ENCODE peak calls at places on chromosomes 2 and 18, in nine cellular contexts. T is GM12865, K is HCT116, M is HFF-Myc, S is Calu3, W is mesothelial cell of epicardium, I is tibial artery, J is ascending aorta, Q is HFFc6. O is an unnamed sample.

GRCh38 chr18:26909599-26910290 is 44.2 kb upstream of the AQP4 start:
- DNase-seq in T (no peak), K (no peak), M (no peak), S (no peak), W (no peak), I (no peak), J (no peak), Q (no peak), O (no peak)

GRCh38 chr2:46179037-46179621 is 118.1 kb upstream of the EPAS1 start:
- DNase-seq in T (peak), K (no peak), M (peak), S (no peak), W (no peak), I (peak), J (peak), Q (peak), O (no peak)

GRCh38 chr2:19362652-19363473 is 4.4 kb upstream of the OSR1 start:
- DNase-seq in T (peak), K (peak), M (peak), S (peak), W (peak), I (peak), J (peak), Q (peak), O (peak)

GRCh38 chr2:200300065-200300464 is 6.4 kb upstream of the SPATS2L start:
- DNase-seq in T (no peak), K (no peak), M (no peak), S (no peak), W (no peak), I (no peak), J (no peak), Q (no peak), O (no peak)

GRCh38 chr18:3525870-3526420 is 76.0 kb downstream of the TGIF1 start:
- DNase-seq in T (peak), K (no peak), M (no peak), S (no peak), W (no peak), I (no peak), J (no peak), Q (no peak), O (no peak)

GRCh38 chr2:97714084-97714949 is 941 bp downstream of the ZAP70 start:
- DNase-seq in T (no peak), K (no peak), M (no peak), S (no peak), W (no peak), I (no peak), J (no peak), Q (no peak), O (no peak)

GRCh38 chr2:157056200-157056676 is 201.3 kb upstream of the GALNT5 start:
- DNase-seq in T (no peak), K (peak), M (peak), S (peak), W (no peak), I (no peak), J (no peak), Q (peak), O (no peak)

GRCh38 chr18:57698571-57699276 is 77.1 kb upstream of the NARS1 start:
- DNase-seq in T (no peak), K (no peak), M (no peak), S (no peak), W (no peak), I (no peak), J (no peak), Q (peak), O (peak)

GRCh38 chr2:241734467-241735208 is at the start of gene D2HGDH:
- DNase-seq in T (peak), K (peak), M (peak), S (peak), W (peak), I (peak), J (peak), Q (peak), O (no peak)

GRCh38 chr2:40962026-40962425 is 510.1 kb upstream of the SLC8A1 start:
- DNase-seq in T (no peak), K (no peak), M (peak), S (no peak), W (no peak), I (peak), J (no peak), Q (no peak), O (no peak)

GRCh38 chr18:39994521-39994920 is 1960.5 kb upstream of the PIK3C3 start:
- DNase-seq in T (no peak), K (no peak), M (no peak), S (no peak), W (no peak), I (no peak), J (no peak), Q (no peak), O (no peak)

GRCh38 chr2:231671617-231672350 is 36.5 kb upstream of the PTMA start:
- DNase-seq in T (peak), K (no peak), M (no peak), S (no peak), W (no peak), I (no peak), J (no peak), Q (no peak), O (no peak)

GRCh38 chr2:119028327-119029174 is 86.6 kb downstream of the MARCO start:
- DNase-seq in T (peak), K (peak), M (no peak), S (peak), W (no peak), I (no peak), J (no peak), Q (peak), O (peak)

GRCh38 chr2:88919087-88919738 is 227.7 kb downstream of the RPIA start:
- DNase-seq in T (peak), K (no peak), M (no peak), S (peak), W (no peak), I (no peak), J (no peak), Q (peak), O (no peak)

GRCh38 chr2:36478332-36478738 is 119.6 kb downstream of the FEZ2 start:
- DNase-seq in T (no peak), K (peak), M (no peak), S (peak), W (no peak), I (no peak), J (peak), Q (peak), O (no peak)

GRCh38 chr18:46320297-46320696 is 216.1 kb downstream of the HAUS1 start:
- DNase-seq in T (no peak), K (no peak), M (no peak), S (no peak), W (no peak), I (no peak), J (no peak), Q (no peak), O (no peak)

GRCh38 chr2:26702025-26702424 is 9.5 kb downstream of the KCNK3 start:
- DNase-seq in T (no peak), K (no peak), M (no peak), S (no peak), W (no peak), I (no peak), J (no peak), Q (peak), O (no peak)

GRCh38 chr2:37361416-37361815 is 17.0 kb downstream of the QPCT start:
- DNase-seq in T (no peak), K (no peak), M (no peak), S (no peak), W (no peak), I (no peak), J (no peak), Q (no peak), O (no peak)

GRCh38 chr2:141186413-141187062 is 944.3 kb downstream of the LRP1B start:
- DNase-seq in T (no peak), K (no peak), M (no peak), S (no peak), W (no peak), I (no peak), J (no peak), Q (no peak), O (no peak)

GRCh38 chr2:100013892-100014677 is 128.3 kb downstream of the AFF3 start:
- DNase-seq in T (no peak), K (peak), M (peak), S (peak), W (no peak), I (peak), J (no peak), Q (peak), O (no peak)

GRCh38 chr2:61715501-61715900 is 138.4 kb downstream of the FAM161A start:
- DNase-seq in T (no peak), K (no peak), M (no peak), S (no peak), W (no peak), I (no peak), J (no peak), Q (no peak), O (no peak)

GRCh38 chr18:8601277-8602032 is 7.8 kb upstream of the RAB12 start:
- DNase-seq in T (peak), K (no peak), M (no peak), S (no peak), W (no peak), I (no peak), J (no peak), Q (no peak), O (no peak)

GRCh38 chr18:79965119-79965902 is 868 bp downstream of the HSBP1L1 start:
- DNase-seq in T (peak), K (no peak), M (peak), S (peak), W (peak), I (no peak), J (no peak), Q (peak), O (no peak)

GRCh38 chr2:44952806-44953685 is 11.5 kb downstream of the SIX3 start:
- DNase-seq in T (no peak), K (no peak), M (no peak), S (no peak), W (no peak), I (no peak), J (no peak), Q (no peak), O (no peak)

GRCh38 chr18:44733754-44734465 is 53.2 kb downstream of the SETBP1 start:
- DNase-seq in T (no peak), K (no peak), M (no peak), S (no peak), W (no peak), I (no peak), J (no peak), Q (no peak), O (no peak)

GRCh38 chr2:222609391-222609790 is 46.5 kb downstream of the FARSB start:
- DNase-seq in T (no peak), K (no peak), M (no peak), S (no peak), W (no peak), I (no peak), J (no peak), Q (peak), O (no peak)

GRCh38 chr2:204027105-204027504 is 90.5 kb downstream of the ICOS start:
- DNase-seq in T (peak), K (no peak), M (peak), S (no peak), W (no peak), I (no peak), J (no peak), Q (no peak), O (no peak)

GRCh38 chr2:190344275-190344827 is 962 bp downstream of the INPP1 start:
- DNase-seq in T (peak), K (no peak), M (no peak), S (peak), W (no peak), I (peak), J (no peak), Q (peak), O (no peak)

GRCh38 chr2:177529166-177529565 is 136.6 kb downstream of the AGPS start:
- DNase-seq in T (no peak), K (no peak), M (no peak), S (no peak), W (no peak), I (no peak), J (no peak), Q (no peak), O (no peak)

GRCh38 chr2:3124921-3125760 is 252.5 kb downstream of the EIPR1 start:
- DNase-seq in T (no peak), K (no peak), M (no peak), S (no peak), W (no peak), I (no peak), J (no peak), Q (no peak), O (no peak)

GRCh38 chr2:230899786-230900185 is 25.3 kb downstream of the GPR55 start:
- DNase-seq in T (no peak), K (no peak), M (no peak), S (no peak), W (no peak), I (no peak), J (peak), Q (no peak), O (no peak)

GRCh38 chr2:168518555-168519066 is 62.5 kb downstream of the CERS6 start:
- DNase-seq in T (peak), K (no peak), M (no peak), S (no peak), W (no peak), I (no peak), J (no peak), Q (no peak), O (no peak)

GRCh38 chr2:173354073-173354600 is 535 bp upstream of the CDCA7 start:
- DNase-seq in T (peak), K (no peak), M (peak), S (no peak), W (no peak), I (no peak), J (no peak), Q (no peak), O (no peak)

GRCh38 chr2:48600204-48600813 is 17.3 kb upstream of the GTF2A1L start:
- DNase-seq in T (peak), K (no peak), M (peak), S (peak), W (no peak), I (no peak), J (no peak), Q (peak), O (no peak)

GRCh38 chr2:167127135-167127534 is 238.9 kb downstream of the XIRP2 start:
- DNase-seq in T (peak), K (no peak), M (no peak), S (no peak), W (no peak), I (no peak), J (no peak), Q (peak), O (peak)

GRCh38 chr2:101040761-101041160 is 38.7 kb downstream of the RPL31 start:
- DNase-seq in T (no peak), K (no peak), M (no peak), S (no peak), W (no peak), I (no peak), J (no peak), Q (no peak), O (no peak)

GRCh38 chr2:101040072-101040471 is 38.0 kb downstream of the RPL31 start:
- DNase-seq in T (no peak), K (no peak), M (no peak), S (no peak), W (no peak), I (no peak), J (no peak), Q (no peak), O (no peak)

GRCh38 chr2:101038455-101039255 is 36.6 kb downstream of the RPL31 start:
- DNase-seq in T (peak), K (peak), M (no peak), S (peak), W (no peak), I (no peak), J (no peak), Q (no peak), O (no peak)

GRCh38 chr2:101037161-101037755 is 35.2 kb downstream of the RPL31 start:
- DNase-seq in T (no peak), K (no peak), M (no peak), S (no peak), W (no peak), I (no peak), J (no peak), Q (no peak), O (no peak)

GRCh38 chr2:101036562-101036961 is 34.5 kb downstream of the RPL31 start:
- DNase-seq in T (peak), K (no peak), M (peak), S (no peak), W (no peak), I (no peak), J (no peak), Q (peak), O (no peak)
- TF ChIP-seq CTCF in T (peak), K (peak), M (peak), S (peak), W (peak), I (peak), J (peak), Q (peak), O (peak)

GRCh38 chr2:28391564-28392296 is 928 bp upstream of the FOSL2 start:
- DNase-seq in T (peak), K (peak), M (peak), S (peak), W (no peak), I (peak), J (peak), Q (peak), O (no peak)
- TF ChIP-seq CTCF in T (no peak), K (no peak), M (no peak), S (no peak), W (no peak), I (peak), J (no peak), Q (peak), O (peak)

GRCh38 chr2:178863856-178864620 is 56.8 kb upstream of the TTN start:
- DNase-seq in T (no peak), K (no peak), M (no peak), S (no peak), W (no peak), I (peak), J (peak), Q (peak), O (no peak)

GRCh38 chr2:178859760-178860159 is 52.5 kb upstream of the TTN start:
- DNase-seq in T (no peak), K (no peak), M (no peak), S (no peak), W (no peak), I (no peak), J (no peak), Q (no peak), O (no peak)

GRCh38 chr2:178858896-178859628 is 51.8 kb upstream of the TTN start:
- DNase-seq in T (no peak), K (no peak), M (no peak), S (no peak), W (no peak), I (no peak), J (no peak), Q (no peak), O (no peak)

GRCh38 chr2:178863130-178863855 is 56.1 kb upstream of the TTN start:
- DNase-seq in T (no peak), K (no peak), M (no peak), S (no peak), W (no peak), I (no peak), J (no peak), Q (no peak), O (no peak)

GRCh38 chr2:178860551-178860950 is 53.3 kb upstream of the TTN start:
- DNase-seq in T (no peak), K (no peak), M (no peak), S (no peak), W (no peak), I (peak), J (no peak), Q (peak), O (no peak)
- TF ChIP-seq CTCF in T (no peak), K (no peak), M (no peak), S (no peak), W (no peak), I (peak), J (peak), Q (no peak), O (no peak)

GRCh38 chr2:23566236-23567142 is 181.5 kb downstream of the KLHL29 start:
- DNase-seq in T (peak), K (no peak), M (no peak), S (peak), W (peak), I (no peak), J (no peak), Q (peak), O (no peak)
- TF ChIP-seq CTCF in T (peak), K (peak), M (peak), S (peak), W (peak), I (peak), J (peak), Q (peak), O (peak)

GRCh38 chr18:49564435-49564834 is 2.6 kb downstream of the LIPG start:
- DNase-seq in T (no peak), K (no peak), M (no peak), S (no peak), W (no peak), I (no peak), J (no peak), Q (no peak), O (no peak)
- TF ChIP-seq CTCF in T (no peak), K (no peak), M (no peak), S (no peak), W (no peak), I (no peak), J (no peak), Q (no peak), O (no peak)